ENCODE peak calls at places on chromosomes 16 and 17, in six cellular contexts. E, Q, M, Y, L and O are unnamed samples.

GRCh38 chr16:80512460-80512859 is 28.3 kb upstream of the DYNLRB2 start:
- DNase-seq in E (no peak), Q (no peak), M (no peak), Y (no peak), L (no peak), O (no peak)

GRCh38 chr17:48470388-48471034 is 40.5 kb upstream of the SKAP1 start:
- DNase-seq in E (no peak), Q (no peak), M (no peak), Y (no peak), L (no peak), O (no peak)

GRCh38 chr17:1783834-1784611 is 22.2 kb downstream of the SERPINF1 start:
- DNase-seq in E (peak), Q (no peak), M (peak), Y (no peak), L (peak), O (peak)

GRCh38 chr17:50096092-50096491 is 941 bp downstream of the PDK2 start:
- DNase-seq in E (no peak), Q (no peak), M (no peak), Y (no peak), L (no peak), O (no peak)

GRCh38 chr17:3004925-3005324 is 58.5 kb downstream of the OR1D5 start:
- DNase-seq in E (no peak), Q (no peak), M (no peak), Y (no peak), L (no peak), O (no peak)

GRCh38 chr17:80832266-80832676 is 159.4 kb upstream of the CHMP6 start:
- DNase-seq in E (peak), Q (no peak), M (peak), Y (peak), L (no peak), O (peak)

GRCh38 chr17:67578058-67578457 is 139.7 kb upstream of the NOL11 start:
- DNase-seq in E (no peak), Q (no peak), M (no peak), Y (no peak), L (no peak), O (no peak)

GRCh38 chr16:3963203-3963602 is 82.7 kb upstream of the CREBBP start:
- DNase-seq in E (no peak), Q (no peak), M (no peak), Y (no peak), L (no peak), O (no peak)

GRCh38 chr17:16286947-16287562 is 66.2 kb downstream of the CENPV start:
- DNase-seq in E (no peak), Q (no peak), M (no peak), Y (peak), L (no peak), O (no peak)

GRCh38 chr16:11400076-11400475 is 54.8 kb downstream of the RMI2 start:
- DNase-seq in E (no peak), Q (no peak), M (no peak), Y (no peak), L (no peak), O (no peak)

GRCh38 chr17:29085223-29085622 is 42.3 kb downstream of the PIPOX start:
- DNase-seq in E (no peak), Q (no peak), M (no peak), Y (no peak), L (no peak), O (no peak)

GRCh38 chr16:7997966-7998365 is 592.3 kb downstream of the TMEM114 start:
- DNase-seq in E (no peak), Q (no peak), M (no peak), Y (no peak), L (no peak), O (no peak)

GRCh38 chr16:57623251-57624043 is 5.0 kb upstream of the ADGRG1 start:
- DNase-seq in E (peak), Q (no peak), M (peak), Y (peak), L (peak), O (no peak)

GRCh38 chr16:5820472-5820871 is 722.9 kb upstream of the EEF2KMT start:
- DNase-seq in E (no peak), Q (peak), M (no peak), Y (no peak), L (no peak), O (no peak)

GRCh38 chr17:10088444-10088843 is 110.0 kb downstream of the GAS7 start:
- DNase-seq in E (no peak), Q (no peak), M (no peak), Y (no peak), L (no peak), O (no peak)

GRCh38 chr17:78641243-78641642 is 64.0 kb upstream of the DNAH17 start:
- DNase-seq in E (no peak), Q (no peak), M (no peak), Y (no peak), L (peak), O (no peak)

DNA sequence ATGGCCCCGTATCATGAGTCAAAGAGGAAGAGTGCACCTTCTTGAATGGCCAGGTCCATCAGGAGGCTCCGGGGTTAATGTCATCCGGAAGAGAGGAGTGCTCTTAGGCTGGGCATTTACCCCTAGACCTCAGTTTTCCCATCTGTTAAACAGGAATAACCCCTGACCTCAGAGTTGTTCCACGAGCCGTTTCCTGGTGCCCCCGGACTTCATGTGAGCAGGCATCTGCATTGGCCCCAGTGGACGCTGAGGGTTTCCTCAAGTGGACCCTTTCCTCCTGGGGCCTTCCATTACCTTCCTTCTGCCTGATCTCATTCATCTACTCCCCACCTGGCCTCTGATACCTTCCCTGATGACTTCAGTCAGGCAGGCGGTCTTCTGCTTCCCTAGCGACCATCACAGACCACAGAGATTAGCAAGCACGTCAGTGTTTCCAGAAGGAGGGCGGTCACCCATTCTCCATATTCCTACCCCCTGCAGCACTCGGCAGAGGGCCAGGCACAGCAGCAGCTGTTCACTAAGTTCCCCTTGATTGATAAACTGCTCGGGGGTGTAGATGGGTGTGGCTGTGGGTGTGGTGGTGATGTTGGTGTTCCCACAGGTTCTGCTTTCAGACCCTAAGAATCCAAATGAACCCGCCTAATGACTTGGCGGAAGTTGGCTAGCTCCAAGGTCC is 346.6 kb upstream of the TNRC6C start:
- DNase-seq in E (no peak), Q (no peak), M (no peak), Y (no peak), L (no peak), O (no peak)
- TF ChIP-seq JUN in E (no peak), Q (no peak), M (no peak), Y (no peak), L (no peak), O (no peak)

GRCh38 chr16:47849736-47850135 is 306.1 kb downstream of the ABCC12 start:
- DNase-seq in E (no peak), Q (no peak), M (no peak), Y (no peak), L (no peak), O (no peak)

GRCh38 chr16:47848481-47849109 is 307.2 kb downstream of the ABCC12 start:
- DNase-seq in E (no peak), Q (peak), M (no peak), Y (no peak), L (no peak), O (no peak)

GRCh38 chr16:47852991-47853390 is 302.8 kb downstream of the ABCC12 start:
- DNase-seq in E (no peak), Q (no peak), M (no peak), Y (no peak), L (no peak), O (no peak)

GRCh38 chr16:47853635-47854034 is 302.2 kb downstream of the ABCC12 start:
- DNase-seq in E (no peak), Q (no peak), M (no peak), Y (no peak), L (no peak), O (no peak)

GRCh38 chr16:47851026-47851610 is 304.7 kb downstream of the ABCC12 start:
- DNase-seq in E (no peak), Q (no peak), M (no peak), Y (no peak), L (no peak), O (no peak)
- TF ChIP-seq JUN in E (no peak), Q (no peak), M (no peak), Y (no peak), L (no peak), O (no peak)

GRCh38 chr16:88352261-88353200 is 30.2 kb upstream of the ZNF469 start:
- DNase-seq in E (no peak), Q (no peak), M (no peak), Y (no peak), L (no peak), O (no peak)
- TF ChIP-seq JUN in E (no peak), Q (no peak), M (no peak), Y (no peak), L (no peak), O (no peak)

DNA sequence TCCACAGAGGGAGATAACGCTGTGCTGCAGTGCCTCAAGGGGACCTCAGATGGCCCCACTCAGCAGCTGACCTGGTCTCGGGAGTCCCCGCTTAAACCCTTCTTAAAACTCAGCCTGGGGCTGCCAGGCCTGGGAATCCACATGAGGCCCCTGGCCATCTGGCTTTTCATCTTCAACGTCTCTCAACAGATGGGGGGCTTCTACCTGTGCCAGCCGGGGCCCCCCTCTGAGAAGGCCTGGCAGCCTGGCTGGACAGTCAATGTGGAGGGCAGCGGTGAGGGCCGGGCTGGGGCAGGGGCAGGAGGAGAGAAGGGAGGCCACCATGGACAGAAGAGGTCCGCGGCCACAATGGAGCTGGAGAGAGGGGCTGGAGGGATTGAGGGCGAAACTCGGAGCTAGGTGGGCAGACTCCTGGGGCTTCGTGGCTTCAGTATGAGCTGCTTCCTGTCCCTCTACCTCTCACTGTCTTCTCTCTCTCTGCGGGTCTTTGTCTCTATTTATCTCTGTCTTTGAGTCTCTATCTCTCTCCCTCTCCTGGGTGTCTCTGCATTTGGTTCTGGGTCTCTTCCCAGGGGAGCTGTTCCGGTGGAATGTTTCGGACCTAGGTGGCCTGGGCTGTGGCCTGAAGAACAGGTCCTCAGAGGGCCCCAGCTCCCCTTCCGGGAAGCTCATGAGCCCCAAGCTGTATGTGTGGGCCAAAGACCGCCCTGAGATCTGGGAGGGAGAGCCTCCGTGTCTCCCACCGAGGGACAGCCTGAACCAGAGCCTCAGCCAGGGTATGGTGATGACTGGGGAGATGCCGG is 769 bp downstream of the CD19 start:
- DNase-seq in E (no peak), Q (no peak), M (no peak), Y (no peak), L (no peak), O (no peak)
- TF ChIP-seq JUN in E (no peak), Q (no peak), M (no peak), Y (no peak), L (no peak), O (no peak)